ENCODE peak calls at places on chromosome 21, in five cellular contexts. T, Y, H, A and J are unnamed samples.

GRCh38 chr21:46423546-46424061 is 35.1 kb upstream of the DIP2A start:
- DNase-seq in Y (no peak), T (no peak), H (no peak), A (no peak), J (no peak)

GRCh38 chr21:34836103-34836932 is 167.5 kb downstream of the CLIC6 start:
- DNase-seq in Y (peak), A (no peak), H (peak), T (peak), J (peak)

GRCh38 chr21:44085491-44086321 is 21.5 kb upstream of the PWP2 start:
- DNase-seq in A (peak), T (no peak), Y (no peak), H (no peak), J (no peak)

GRCh38 chr21:39048574-39048973 is 134.7 kb downstream of the PSMG1 start:
- DNase-seq in Y (no peak), A (no peak), T (no peak), H (no peak), J (no peak)

GRCh38 chr21:32515869-32516268 is 69.5 kb downstream of the TCP10L start:
- DNase-seq in Y (no peak), H (no peak), T (no peak), A (no peak), J (no peak)

GRCh38 chr21:26801524-26801923 is 43.7 kb downstream of the ADAMTS1 start:
- DNase-seq in T (no peak), H (no peak), Y (no peak), A (no peak), J (no peak)

GRCh38 chr21:39568380-39568779 is 44.4 kb upstream of the B3GALT5 start:
- DNase-seq in T (no peak), Y (no peak), H (no peak), A (no peak), J (no peak)

GRCh38 chr21:25931791-25932190 is 197.0 kb downstream of the GABPA start:
- DNase-seq in H (no peak), Y (no peak), T (no peak), A (no peak), J (no peak)

GRCh38 chr21:38438476-38438893 is 59.8 kb downstream of the ERG start:
- DNase-seq in T (peak), A (no peak), Y (peak), H (no peak), J (no peak)

GRCh38 chr21:26954591-26955214 is 12.2 kb downstream of the ADAMTS5 start:
- DNase-seq in T (no peak), A (no peak), H (no peak), Y (no peak), J (no peak)

GRCh38 chr21:19440792-19441494 is 1037.4 kb upstream of the TMPRSS15 start:
- DNase-seq in Y (no peak), A (no peak), T (no peak), H (no peak), J (no peak)

GRCh38 chr21:32306021-32306780 is 7.5 kb downstream of the MRAP start:
- DNase-seq in T (no peak), A (no peak), H (no peak), Y (no peak), J (no peak)

GRCh38 chr21:44013380-44014088 is 1.4 kb downstream of the TRAPPC10 start:
- DNase-seq in A (no peak), Y (no peak), H (peak), T (no peak), J (peak)

GRCh38 chr21:37071561-37072238 is 1.2 kb downstream of the PIGP start:
- DNase-seq in A (no peak), H (peak), T (peak), Y (peak), J (peak)

GRCh38 chr21:38769253-38769780 is 36.4 kb upstream of the ETS2 start:
- DNase-seq in Y (no peak), H (no peak), T (no peak), A (no peak), J (no peak)

GRCh38 chr21:34020934-34021553 is 52.3 kb upstream of the MRPS6 start:
- DNase-seq in Y (no peak), T (no peak), A (no peak), H (no peak), J (no peak)

GRCh38 chr21:36203603-36203889 is 46.9 kb downstream of the DOP1B start:
- DNase-seq in A (no peak), H (peak), Y (no peak), T (no peak), J (no peak)

GRCh38 chr21:33205476-33205875 is 24.3 kb upstream of the IFNAR2 start:
- DNase-seq in Y (no peak), T (no peak), H (no peak), A (no peak), J (no peak)

GRCh38 chr21:38171723-38172344 is 85.0 kb upstream of the KCNJ15 start:
- DNase-seq in A (no peak), H (no peak), T (no peak), Y (no peak), J (no peak)

GRCh38 chr21:37546299-37546908 is 179.8 kb downstream of the DYRK1A start:
- DNase-seq in A (peak), H (no peak), Y (no peak), T (no peak), J (no peak)

DNA sequence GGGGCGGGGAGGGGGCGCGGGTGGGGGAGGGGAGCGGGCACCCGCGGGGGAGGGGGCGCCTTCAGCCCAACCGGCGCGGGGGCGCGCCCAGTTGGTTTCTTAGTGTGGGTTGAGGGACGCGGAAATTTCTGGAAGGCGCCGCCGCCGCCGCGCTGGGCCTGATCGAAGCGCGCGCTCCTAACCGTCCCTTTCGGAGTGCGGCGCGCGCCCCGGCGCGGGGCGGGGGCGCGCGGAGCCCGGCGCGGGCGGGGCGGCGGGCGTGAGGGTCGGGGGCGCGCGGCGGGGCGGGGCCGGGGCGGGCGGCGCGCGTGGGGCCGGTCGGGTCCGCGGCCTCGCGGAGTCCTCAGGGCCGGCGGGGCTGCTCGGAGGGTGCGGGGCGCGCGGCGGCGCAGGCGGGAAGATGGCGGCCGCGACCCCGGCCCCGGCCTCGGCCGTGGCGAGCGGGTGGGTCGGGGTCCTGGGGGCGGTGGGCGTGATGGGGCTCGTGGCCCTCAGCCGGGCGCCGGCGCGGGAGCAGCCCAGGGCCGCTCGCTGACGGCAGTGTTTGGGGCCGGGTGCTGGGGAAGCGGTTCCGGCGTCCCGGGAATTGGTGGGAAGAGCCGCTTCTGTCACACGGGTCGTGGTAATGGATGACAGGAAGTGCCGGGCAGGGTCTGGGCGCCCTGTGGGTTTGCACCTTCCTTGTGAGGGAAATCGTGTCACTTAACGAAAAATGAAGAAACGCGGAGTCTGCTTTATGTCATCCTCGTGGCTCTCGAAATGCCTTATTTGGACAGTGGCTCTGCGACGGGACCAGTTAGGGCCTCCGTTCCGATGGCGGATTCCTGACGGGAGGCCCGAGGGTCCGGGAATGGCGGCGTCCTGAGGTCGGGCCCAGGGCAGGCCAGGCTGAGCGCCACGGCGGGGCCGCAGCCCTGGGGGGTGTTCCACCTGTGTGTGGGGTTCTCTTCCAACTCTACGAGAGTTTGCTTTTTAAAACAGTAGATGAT is 764 bp downstream of the PKNOX1 start:
- DNase-seq in Y (peak), A (peak), H (peak), T (peak), J (peak)
- TF ChIP-seq EP300 in Y (no peak), A (no peak), H (no peak), T (peak), J (peak)

GRCh38 chr21:15804247-15804985 is 74.6 kb downstream of the USP25 start:
- DNase-seq in H (no peak), T (no peak), A (no peak), Y (no peak), J (no peak)
- TF ChIP-seq EP300 in H (no peak), T (peak), A (no peak), Y (no peak), J (no peak)

DNA sequence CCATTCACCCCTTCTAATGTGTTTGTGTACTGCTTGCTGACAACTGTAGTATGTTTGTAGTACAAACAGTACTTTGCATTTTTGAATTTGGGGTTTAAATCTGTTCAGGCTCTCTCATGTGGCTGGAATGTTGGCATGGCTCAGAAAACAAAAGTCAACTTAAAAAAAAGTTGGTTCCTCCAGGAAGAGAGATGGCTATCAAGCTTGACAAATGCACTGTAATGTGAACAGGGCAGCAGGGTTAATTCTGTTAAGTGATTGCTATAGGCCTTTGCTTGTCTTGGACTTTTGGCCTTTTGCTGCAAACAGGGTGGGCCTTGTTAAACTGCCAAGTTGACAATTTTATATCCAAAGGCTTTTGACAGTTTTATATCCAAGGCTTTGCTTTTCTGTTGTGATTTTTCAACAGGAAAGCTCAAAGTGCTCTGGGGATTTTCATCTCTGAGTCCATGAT is 169.8 kb downstream of the LTN1 start:
- DNase-seq in H (no peak), T (peak), A (no peak), Y (no peak), J (peak)
- TF ChIP-seq EP300 in H (no peak), T (peak), A (no peak), Y (no peak), J (peak)

GRCh38 chr21:45330075-45330781 is 42.5 kb upstream of the POFUT2 start:
- DNase-seq in H (peak), A (peak), Y (no peak), T (no peak), J (peak)
- TF ChIP-seq EP300 in H (peak), A (no peak), Y (no peak), T (no peak), J (no peak)

DNA sequence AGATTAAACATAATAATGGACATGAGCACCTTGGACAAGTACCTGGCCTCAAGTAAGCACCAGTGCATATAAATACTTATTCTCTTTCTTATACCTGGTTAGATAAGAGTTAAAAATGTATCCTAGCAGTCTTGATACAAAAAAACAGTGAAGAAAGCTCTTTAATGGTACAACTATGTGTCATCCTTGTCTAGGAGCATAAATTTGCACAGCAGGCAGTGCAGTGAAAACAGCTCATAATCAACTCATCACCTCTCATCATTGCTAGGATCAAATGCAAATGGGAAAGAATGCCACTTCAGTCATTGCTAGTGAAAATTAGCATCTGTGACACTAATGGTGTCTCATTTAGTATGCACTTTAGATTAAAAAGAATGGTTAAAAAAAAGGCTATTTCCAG is 7.6 kb downstream of the SAMSN1 start:
- DNase-seq in A (no peak), T (no peak), Y (no peak), H (no peak), J (no peak)
- TF ChIP-seq EP300 in A (no peak), T (no peak), Y (no peak), H (no peak), J (no peak)